ENCODE peak calls at places on chromosomes 3 and 15, in seven cellular contexts. S is H4, W is RWPE2, I is HS-27A, Q is iPS-NIHi11, Y is NAMALWA, T is NCI-H345. L is an unnamed sample.

GRCh38 chr3:27093771-27094170 is 275.4 kb downstream of the NEK10 start:
- DNase-seq in S (no peak), T (no peak), Q (no peak), I (no peak), Y (no peak), W (no peak), L (no peak)

GRCh38 chr15:100733786-100734185 is 131.4 kb downstream of the ASB7 start:
- DNase-seq in I (peak), Q (no peak), W (no peak), Y (no peak), T (no peak), S (no peak), L (no peak)

GRCh38 chr3:62873672-62874397 is 1.4 kb downstream of the CADPS start:
- DNase-seq in I (no peak), Y (peak), S (peak), T (peak), Q (peak), W (no peak), L (peak)

GRCh38 chr15:27017168-27017809 is 46.3 kb downstream of the GABRG3 start:
- DNase-seq in S (peak), I (no peak), Y (peak), T (peak), W (no peak), Q (peak), L (peak)

GRCh38 chr15:88709960-88710715 is 71.3 kb downstream of the ISG20 start:
- DNase-seq in Q (no peak), Y (no peak), I (no peak), S (no peak), W (no peak), T (no peak), L (no peak)

GRCh38 chr3:39196671-39197446 is 4.5 kb upstream of the XIRP1 start:
- DNase-seq in T (peak), S (no peak), Q (no peak), Y (no peak), I (no peak), W (no peak), L (no peak)

GRCh38 chr3:156617145-156617544 is 57.2 kb upstream of the TIPARP start:
- DNase-seq in T (no peak), W (no peak), Q (no peak), S (no peak), I (no peak), Y (no peak), L (no peak)

GRCh38 chr15:71595846-71596553 is 214.4 kb upstream of the NR2E3 start:
- DNase-seq in Q (no peak), S (no peak), T (no peak), Y (no peak), W (no peak), I (no peak), L (no peak)

GRCh38 chr3:63067999-63068645 is 192.9 kb upstream of the CADPS start:
- DNase-seq in I (no peak), Y (peak), W (no peak), S (peak), Q (peak), T (peak), L (peak)

GRCh38 chr3:114878119-114878839 is 268.8 kb downstream of the ZBTB20 start:
- DNase-seq in Y (no peak), W (no peak), Q (no peak), I (peak), S (no peak), T (peak), L (no peak)

GRCh38 chr3:60431599-60431958 is 819.7 kb downstream of the FHIT start:
- DNase-seq in I (no peak), T (no peak), Y (peak), Q (peak), W (no peak), S (peak), L (no peak)

GRCh38 chr15:58039260-58040035 is 26.1 kb downstream of the ALDH1A2 start:
- DNase-seq in Q (no peak), Y (no peak), W (no peak), S (no peak), T (no peak), I (no peak), L (no peak)

GRCh38 chr3:52301042-52301441 is 13.4 kb downstream of the GLYCTK start:
- DNase-seq in Q (no peak), T (no peak), W (no peak), Y (no peak), S (no peak), I (no peak), L (peak)

GRCh38 chr3:108381531-108381930 is 85.2 kb downstream of the HHLA2 start:
- DNase-seq in T (no peak), W (no peak), Q (no peak), I (no peak), Y (no peak), S (no peak), L (peak)

GRCh38 chr15:85120351-85121113 is 138.9 kb downstream of the PDE8A start:
- DNase-seq in I (no peak), Q (no peak), S (no peak), T (no peak), Y (no peak), W (no peak), L (no peak)

GRCh38 chr3:37765591-37766219 is 96.0 kb upstream of the CTDSPL start:
- DNase-seq in W (no peak), I (no peak), Q (no peak), S (no peak), T (no peak), Y (no peak), L (no peak)

GRCh38 chr3:13378155-13378554 is 42.0 kb downstream of the NUP210 start:
- DNase-seq in S (no peak), Q (no peak), Y (no peak), I (no peak), W (no peak), T (no peak), L (peak)

GRCh38 chr3:162777118-162777517 is 1280.5 kb downstream of the OTOL1 start:
- DNase-seq in Q (no peak), I (no peak), W (no peak), T (no peak), S (no peak), Y (no peak), L (no peak)

GRCh38 chr3:105715372-105715771 is 153.4 kb downstream of the CBLB start:
- DNase-seq in S (peak), T (no peak), I (no peak), W (no peak), Y (no peak), Q (no peak), L (no peak)

GRCh38 chr3:148943531-148944200 is 47.7 kb upstream of the GYG1 start:
- DNase-seq in S (peak), I (peak), Y (peak), Q (peak), W (no peak), T (peak), L (peak)

GRCh38 chr3:109023656-109024254 is 70.1 kb upstream of the GUCA1C start:
- DNase-seq in I (no peak), W (no peak), Y (peak), T (peak), Q (peak), S (peak), L (peak)

GRCh38 chr15:26891448-26891881 is 24.6 kb downstream of the GABRA5 start:
- DNase-seq in T (peak), Y (peak), I (no peak), W (no peak), S (peak), Q (peak), L (peak)

GRCh38 chr3:120559228-120560061 is 36.7 kb upstream of the NDUFB4 start:
- DNase-seq in S (peak), Y (peak), T (peak), I (peak), W (no peak), Q (no peak), L (no peak)

GRCh38 chr3:8734137-8734878 is 706 bp downstream of the CAV3 start:
- DNase-seq in T (no peak), S (no peak), W (no peak), Q (no peak), Y (no peak), I (no peak), L (no peak)

GRCh38 chr3:183149915-183150825 is 12.4 kb downstream of the LAMP3 start:
- DNase-seq in I (no peak), S (peak), Q (no peak), W (no peak), Y (no peak), T (no peak), L (no peak)

GRCh38 chr3:186180151-186180550 is 71.3 kb upstream of the ETV5 start:
- DNase-seq in S (no peak), W (no peak), I (no peak), Q (no peak), Y (no peak), T (no peak), L (no peak)

GRCh38 chr3:152853196-152853595 is 18.3 kb downstream of the P2RY1 start:
- DNase-seq in Y (no peak), T (no peak), S (no peak), I (no peak), W (no peak), Q (no peak), L (no peak)

GRCh38 chr3:108605491-108605890 is 16.0 kb downstream of the DZIP3 start:
- DNase-seq in Y (no peak), W (no peak), S (no peak), T (no peak), I (no peak), Q (no peak), L (no peak)

GRCh38 chr15:85689729-85690128 is 105.0 kb downstream of the KLHL25 start:
- DNase-seq in W (no peak), T (no peak), S (no peak), Y (peak), I (no peak), Q (peak), L (peak)

GRCh38 chr3:66115858-66116654 is 77.3 kb upstream of the MAGI1 start:
- DNase-seq in Q (peak), W (peak), T (no peak), I (peak), S (peak), Y (no peak), L (peak)

GRCh38 chr3:195063596-195064193 is 207.3 kb downstream of the XXYLT1 start:
- DNase-seq in I (no peak), Y (peak), S (no peak), T (no peak), Q (no peak), W (peak), L (no peak)

GRCh38 chr15:76663529-76663928 is 241.6 kb downstream of the SCAPER start:
- DNase-seq in S (no peak), Y (peak), W (no peak), T (no peak), Q (no peak), I (no peak), L (no peak)

GRCh38 chr3:152350139-152350538 is 81.4 kb downstream of the MBNL1 start:
- DNase-seq in I (no peak), Y (no peak), T (no peak), W (no peak), S (no peak), Q (no peak), L (no peak)

GRCh38 chr15:38844683-38845195 is 280.1 kb upstream of the RASGRP1 start:
- DNase-seq in T (no peak), S (no peak), W (no peak), Y (no peak), Q (no peak), I (no peak), L (no peak)

GRCh38 chr3:8635625-8636024 is 9.0 kb downstream of the SSUH2 start:
- DNase-seq in I (no peak), T (no peak), S (no peak), W (peak), Q (peak), Y (peak), L (no peak)